ENCODE peak calls at places on chromosomes 7 and 10, in ten cellular contexts. I, F, D, K, Q, M, J, O, Y and A are unnamed samples.

GRCh38 chr7:27157717-27158431 is 1.4 kb upstream of the HOXA7 start:
- DNase-seq in I (peak; percentile 10), F (no peak), D (no peak), K (no peak), Q (peak; percentile 11), M (peak; percentile 14), J (peak; percentile 46), O (no peak), Y (no peak), A (peak; percentile 49)

GRCh38 chr10:102152545-102152890 is 329 bp downstream of the NOLC1 start:
- DNase-seq in I (no peak), F (no peak), D (peak; percentile 10), K (no peak), Q (peak; percentile 30), M (no peak), J (no peak), O (no peak), Y (no peak), A (no peak)

GRCh38 chr7:70434376-70434775 is 697.6 kb upstream of the GALNT17 start:
- DNase-seq in I (no peak), F (no peak), D (no peak), K (no peak), Q (no peak), M (no peak), J (no peak), O (no peak), Y (no peak), A (no peak)

GRCh38 chr10:76114556-76114955 is 683.1 kb downstream of the LRMDA start:
- DNase-seq in I (no peak), F (no peak), D (peak; percentile 67), K (no peak), Q (no peak), M (no peak), J (no peak), O (no peak), Y (no peak), A (no peak)

GRCh38 chr10:64814201-64814600 is 1293.0 kb downstream of the REEP3 start:
- DNase-seq in I (no peak), F (no peak), D (no peak), K (no peak), Q (no peak), M (no peak), J (no peak), O (no peak), Y (no peak), A (no peak)

GRCh38 chr7:90692396-90692795 is 96.3 kb downstream of the CDK14 start:
- DNase-seq in I (no peak), F (no peak), D (no peak), K (no peak), Q (no peak), M (no peak), J (no peak), O (no peak), Y (no peak), A (no peak)

GRCh38 chr10:93757766-93758509 is at the start of gene LGI1:
- DNase-seq in I (no peak), F (no peak), D (no peak), K (no peak), Q (no peak), M (no peak), J (no peak), O (no peak), Y (no peak), A (no peak)

GRCh38 chr10:25125151-25125550 is 49.6 kb upstream of the GPR158 start:
- DNase-seq in I (no peak), F (no peak), D (no peak), K (no peak), Q (no peak), M (no peak), J (no peak), O (no peak), Y (no peak), A (no peak)

GRCh38 chr7:43195768-43196167 is 83.3 kb downstream of the HECW1 start:
- DNase-seq in I (no peak), F (no peak), D (no peak), K (no peak), Q (no peak), M (no peak), J (no peak), O (no peak), Y (no peak), A (no peak)

GRCh38 chr10:122490268-122490667 is 28.9 kb downstream of the HTRA1 start:
- DNase-seq in I (no peak), F (no peak), D (peak; percentile 48), K (no peak), Q (no peak), M (no peak), J (no peak), O (no peak), Y (no peak), A (no peak)

GRCh38 chr7:2971914-2972530 is 71.6 kb downstream of the CARD11 start:
- DNase-seq in I (peak; percentile 5), F (no peak), D (no peak), K (no peak), Q (no peak), M (no peak), J (peak; percentile 48), O (no peak), Y (peak; percentile 19), A (no peak)

GRCh38 chr10:73494877-73495225 is 973 bp downstream of the PPP3CB start:
- DNase-seq in I (no peak), F (no peak), D (no peak), K (no peak), Q (no peak), M (no peak), J (no peak), O (no peak), Y (no peak), A (no peak)

GRCh38 chr10:17756557-17757208 is 4.7 kb downstream of the TMEM236 start:
- DNase-seq in I (no peak), F (no peak), D (no peak), K (no peak), Q (no peak), M (no peak), J (no peak), O (no peak), Y (no peak), A (no peak)

GRCh38 chr7:130662426-130662825 is 6.1 kb downstream of the COPG2 start:
- DNase-seq in I (no peak), F (no peak), D (peak; percentile 9), K (no peak), Q (no peak), M (no peak), J (no peak), O (no peak), Y (no peak), A (no peak)

GRCh38 chr7:3548815-3549214 is 247.8 kb downstream of the SDK1 start:
- DNase-seq in I (no peak), F (no peak), D (no peak), K (no peak), Q (no peak), M (no peak), J (no peak), O (no peak), Y (no peak), A (no peak)

GRCh38 chr10:50216894-50217293 is 34.4 kb downstream of the ASAH2 start:
- DNase-seq in I (no peak), F (no peak), D (peak; percentile 78), K (no peak), Q (no peak), M (no peak), J (no peak), O (no peak), Y (no peak), A (no peak)

GRCh38 chr10:133421336-133422222 is 2.8 kb downstream of the SPRN start:
- DNase-seq in I (no peak), F (no peak), D (no peak), K (no peak), Q (no peak), M (no peak), J (no peak), O (no peak), Y (no peak), A (no peak)

GRCh38 chr10:125868372-125868975 is 12.6 kb downstream of the DHX32 start:
- DNase-seq in I (no peak), F (no peak), D (peak; percentile 74), K (peak; percentile 59), Q (no peak), M (no peak), J (no peak), O (no peak), Y (no peak), A (no peak)

GRCh38 chr10:69866688-69867461 is 65.2 kb downstream of the COL13A1 start:
- DNase-seq in I (peak; percentile 28), F (peak; percentile 44), D (no peak), K (peak; percentile 26), Q (no peak), M (peak; percentile 47), J (no peak), O (no peak), Y (no peak), A (no peak)
- H3K4me3 ChIP-seq in I (no peak overlapping the region), F (peak overlapping the region; percentile 53), D (no peak overlapping the region), K (no peak overlapping the region), Q (no peak overlapping the region), M (no peak overlapping the region), J (no peak overlapping the region), O (no peak overlapping the region), Y (peak overlapping the region; percentile 60), A (no peak overlapping the region)

GRCh38 chr10:59709472-59710125 is at the start of gene SLC16A9:
- DNase-seq in I (peak; percentile 34), F (peak; percentile 47), D (peak; percentile 83), K (peak; percentile 27), Q (peak; percentile 46), M (peak; percentile 72), J (no peak), O (no peak), Y (no peak), A (peak; percentile 80)
- TF ChIP-seq CTCF in I (no peak), F (peak; percentile 56), D (peak; percentile 60), K (peak; percentile 52), Q (peak; percentile 20), M (peak; percentile 23), J (no peak), O (no peak), Y (peak; percentile 9), A (peak; percentile 43)

DNA sequence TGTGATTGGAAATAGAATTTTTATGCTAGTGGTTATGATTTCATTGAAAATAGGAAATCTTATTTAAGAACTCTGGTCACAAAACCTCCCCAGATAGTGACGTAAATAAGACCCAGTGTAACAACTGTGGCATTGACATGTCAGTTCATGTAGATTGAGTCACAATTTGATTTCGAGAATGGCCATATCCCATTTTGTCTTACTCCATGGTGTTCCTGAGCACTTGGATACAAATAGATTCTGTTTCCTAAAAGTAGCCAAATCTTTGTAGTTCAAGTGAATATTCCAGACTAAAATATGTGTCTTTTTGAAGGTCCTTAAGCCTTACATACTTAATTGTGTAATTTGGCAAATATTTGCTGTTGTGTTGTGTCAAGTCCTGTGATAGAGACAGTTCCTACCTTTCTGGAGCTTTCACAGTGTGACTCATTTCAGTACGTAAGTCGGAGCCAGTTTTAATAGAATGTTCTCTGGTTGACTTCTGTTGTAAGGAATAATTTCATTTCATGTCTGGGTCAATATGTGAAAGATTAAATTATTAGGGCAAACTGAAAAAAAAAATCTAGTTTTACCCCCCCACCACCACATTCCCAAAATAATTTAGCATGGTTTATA is 37.1 kb upstream of the TOMM7 start:
- DNase-seq in I (no peak), F (no peak), D (peak; percentile 38), K (no peak), Q (no peak), M (no peak), J (no peak), O (no peak), Y (no peak), A (no peak)
- H3K27ac ChIP-seq in I (no peak overlapping the region), F (peak overlapping the region; percentile 42), D (peak overlapping the region; percentile 95), K (peak overlapping the region; percentile 97), Q (peak overlapping the region; percentile 99), M (peak overlapping the region; percentile 79), J (no peak overlapping the region), O (peak overlapping the region; percentile 25), Y (peak overlapping the region; percentile 61), A (peak overlapping the region; percentile 97)

GRCh38 chr7:107659666-107660065 is 962 bp upstream of the SLC26A4 start:
- DNase-seq in I (no peak), F (no peak), D (peak; percentile 44), K (peak; percentile 52), Q (no peak), M (no peak), J (no peak), O (peak; percentile 63), Y (no peak), A (no peak)
- H3K4me3 ChIP-seq in I (no peak overlapping the region), F (no peak overlapping the region), D (no peak overlapping the region), K (no peak overlapping the region), Q (no peak overlapping the region), M (no peak overlapping the region), J (no peak overlapping the region), O (no peak overlapping the region), Y (no peak overlapping the region), A (no peak overlapping the region)